ENCODE peak calls at places on chromosomes 1 and 21, in five cellular contexts. A, W, R, Z and J are unnamed samples.
A peak's percentile ranks its signal among the peaks of the same experiment; 100 is the strongest.

GRCh38 chr1:33273961-33274371 is 17.7 kb downstream of the ZNF362 start:
- DNase-seq in R (no peak), W (no peak), A (no peak), Z (no peak), J (no peak)

GRCh38 chr1:201999625-202000238 is 10.7 kb upstream of the ELF3 start:
- DNase-seq in A (no peak), W (peak; percentile 49), Z (no peak), R (no peak), J (no peak)

GRCh38 chr1:94079056-94079990 is 41.6 kb downstream of the ABCA4 start:
- DNase-seq in A (no peak), R (no peak), W (no peak), Z (no peak), J (no peak)

GRCh38 chr21:45786660-45787059 is 143.1 kb downstream of the PCBP3 start:
- DNase-seq in A (no peak), Z (no peak), R (no peak), W (no peak), J (no peak)

GRCh38 chr1:47975302-47975921 is 21.8 kb downstream of the TRABD2B start:
- DNase-seq in W (no peak), A (no peak), R (no peak), Z (no peak), J (no peak)

GRCh38 chr1:241424480-241424971 is 67.5 kb upstream of the RGS7 start:
- DNase-seq in W (no peak), Z (no peak), A (no peak), R (no peak), J (no peak)

GRCh38 chr1:241142493-241142892 is 214.5 kb downstream of the RGS7 start:
- DNase-seq in Z (no peak), W (no peak), A (no peak), R (no peak), J (no peak)

GRCh38 chr1:77986810-77987209 is 7.9 kb upstream of the FUBP1 start:
- DNase-seq in W (no peak), A (no peak), Z (no peak), R (no peak), J (no peak)

GRCh38 chr21:14382486-14382834 is 486 bp downstream of the HSPA13 start:
- DNase-seq in A (peak; percentile 18), R (peak; percentile 23), W (peak; percentile 23), Z (no peak), J (no peak)

GRCh38 chr1:17167041-17167782 is 37.7 kb upstream of the PADI1 start:
- DNase-seq in W (no peak), Z (no peak), A (no peak), R (no peak), J (no peak)

GRCh38 chr1:184407816-184408510 is 21.1 kb downstream of the C1orf21 start:
- DNase-seq in A (no peak), R (peak; percentile 2), W (no peak), Z (no peak), J (no peak)

GRCh38 chr1:52182874-52183400 is 41.0 kb downstream of the ZFYVE9 start:
- DNase-seq in Z (no peak), A (no peak), R (no peak), W (no peak), J (no peak)

GRCh38 chr1:205191127-205191577 is 20.4 kb downstream of the DSTYK start:
- DNase-seq in Z (no peak), R (no peak), W (no peak), A (no peak), J (no peak)

GRCh38 chr1:228284521-228284920 is 76.7 kb downstream of the OBSCN start:
- DNase-seq in W (no peak), Z (no peak), A (no peak), R (no peak), J (no peak)

GRCh38 chr21:15062566-15062965 is 2.2 kb downstream of the NRIP1 start:
- DNase-seq in Z (no peak), A (no peak), W (no peak), R (no peak), J (no peak)

GRCh38 chr1:88801575-88802208 is 89.7 kb downstream of the GTF2B start:
- DNase-seq in R (peak; percentile 5), Z (no peak), W (no peak), A (no peak), J (no peak)

GRCh38 chr1:93061895-93062792 is 16.9 kb upstream of the MTF2 start:
- DNase-seq in A (peak; percentile 25), R (peak; percentile 9), W (no peak), Z (peak; percentile 25), J (no peak)

GRCh38 chr1:217135987-217136894 is 413.0 kb upstream of the ESRRG start:
- DNase-seq in A (no peak), Z (no peak), W (no peak), R (no peak), J (no peak)

GRCh38 chr1:237851209-237851845 is 39.4 kb downstream of the ZP4 start:
- DNase-seq in A (peak; percentile 60), W (peak; percentile 66), Z (peak; percentile 15), R (peak; percentile 53), J (peak; percentile 52)

GRCh38 chr1:14848203-14848602 is 249.7 kb downstream of the KAZN start:
- DNase-seq in W (no peak), A (no peak), R (no peak), Z (no peak), J (no peak)

GRCh38 chr1:224565186-224565585 is 50.9 kb upstream of the CNIH3 start:
- DNase-seq in A (no peak), R (peak; percentile 89), W (no peak), Z (peak; percentile 90), J (peak; percentile 46)

GRCh38 chr1:170675825-170676224 is 11.9 kb downstream of the PRRX1 start:
- DNase-seq in R (no peak), W (no peak), A (no peak), Z (no peak), J (no peak)

GRCh38 chr1:156126043-156126700 is 11.7 kb downstream of the LMNA start:
- DNase-seq in W (peak; percentile 29), R (peak; percentile 99), Z (peak; percentile 98), A (peak; percentile 79), J (peak; percentile 92)
- H3K27me3 ChIP-seq in W (no peaks in the 10 kb centered on the region), R (no peaks in the 10 kb centered on the region), Z (no peaks in the 10 kb centered on the region), A (no peaks in the 10 kb centered on the region), J (no peaks in the 10 kb centered on the region)

GRCh38 chr1:104467590-104467989 is 717.9 kb downstream of the AMY1C start:
- DNase-seq in R (no peak), Z (no peak), W (no peak), A (no peak), J (no peak)

GRCh38 chr1:104466068-104466467 is 716.4 kb downstream of the AMY1C start:
- DNase-seq in W (no peak), A (no peak), Z (no peak), R (no peak), J (no peak)

GRCh38 chr1:104460880-104461279 is 711.2 kb downstream of the AMY1C start:
- DNase-seq in R (no peak), A (no peak), Z (no peak), W (no peak), J (no peak)

GRCh38 chr1:104468282-104468681 is 718.6 kb downstream of the AMY1C start:
- DNase-seq in A (no peak), Z (no peak), R (no peak), W (no peak), J (no peak)

DNA sequence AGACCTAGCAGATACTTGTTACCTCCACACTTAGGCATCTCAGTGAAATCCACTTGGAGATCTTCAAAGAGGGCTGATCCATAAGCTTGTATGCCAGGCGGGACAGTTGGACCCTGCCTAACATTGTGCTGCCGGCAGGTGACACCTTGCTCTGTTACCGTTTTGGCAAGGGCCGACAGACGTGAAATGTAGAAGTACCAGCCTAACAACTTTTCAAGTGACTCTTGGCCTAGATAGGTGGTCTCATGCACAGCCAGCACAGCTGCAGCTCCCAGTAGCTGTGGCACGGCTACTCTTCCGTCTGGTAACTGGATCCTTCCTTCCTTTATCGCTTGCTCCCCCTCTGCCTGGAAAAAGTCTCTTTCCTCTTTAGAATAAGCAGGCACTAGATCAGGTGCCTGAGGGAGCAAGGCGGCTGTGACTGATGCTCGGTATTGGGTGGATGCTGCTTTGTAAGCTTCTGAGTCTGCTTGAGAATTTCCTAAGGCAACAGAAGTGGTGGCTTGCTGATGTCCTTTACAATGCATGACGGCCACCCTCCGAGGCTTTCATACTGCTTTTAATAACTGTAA is 713.5 kb downstream of the AMY1C start:
- DNase-seq in W (no peak), R (no peak), A (no peak), Z (peak; percentile 30), J (no peak)
- H3K9me3 ChIP-seq in W (no peaks in the 10 kb centered on the region), R (no peaks in the 10 kb centered on the region), A (no peaks in the 10 kb centered on the region), Z (peaks cover 7% of the 10 kb centered on the region), J (peaks cover 24% of the 10 kb centered on the region)

GRCh38 chr1:231159963-231160761 is 1.7 kb upstream of the TRIM67 start:
- DNase-seq in Z (no peak), R (no peak), A (no peak), W (no peak), J (no peak)

GRCh38 chr1:231162300-231162969 is 577 bp downstream of the TRIM67 start:
- DNase-seq in A (peak; percentile 41), R (peak; percentile 49), W (peak; percentile 18), Z (no peak), J (peak; percentile 55)

GRCh38 chr1:231161711-231162299 is at the start of gene TRIM67:
- DNase-seq in R (peak; percentile 28), W (no peak), A (peak; percentile 21), Z (no peak), J (no peak)

GRCh38 chr1:231159202-231159962 is 2.5 kb upstream of the TRIM67 start:
- DNase-seq in Z (no peak), A (no peak), R (no peak), W (no peak), J (no peak)

GRCh38 chr1:231160851-231161710 is 777 bp upstream of the TRIM67 start:
- DNase-seq in A (no peak), W (no peak), R (no peak), Z (no peak), J (no peak)
- H3K27me3 ChIP-seq in A (peaks cover 9% of the 10 kb centered on the region), W (peaks cover 38% of the 10 kb centered on the region), R (peaks cover 58% of the 10 kb centered on the region), Z (peaks cover 22% of the 10 kb centered on the region), J (peaks cover 76% of the 10 kb centered on the region)

GRCh38 chr21:34148826-34149558 is 75.6 kb downstream of the MRPS6 start:
- DNase-seq in R (no peak), A (no peak), Z (no peak), W (peak; percentile 87), J (no peak)
- H3K9me3 ChIP-seq in R (peaks cover 8% of the 10 kb centered on the region), A (no peaks in the 10 kb centered on the region), Z (no peaks in the 10 kb centered on the region), W (peaks cover 15% of the 10 kb centered on the region), J (no peaks in the 10 kb centered on the region)

GRCh38 chr21:38761531-38761930 is 44.2 kb upstream of the ETS2 start:
- DNase-seq in R (no peak), W (no peak), A (no peak), Z (no peak), J (no peak)

GRCh38 chr21:38769253-38769780 is 36.4 kb upstream of the ETS2 start:
- DNase-seq in A (no peak), W (no peak), Z (no peak), R (peak; percentile 41), J (no peak)

GRCh38 chr21:38766987-38767722 is 38.6 kb upstream of the ETS2 start:
- DNase-seq in W (no peak), A (peak; percentile 54), R (no peak), Z (peak; percentile 35), J (peak; percentile 55)

GRCh38 chr21:38768385-38769071 is 37.2 kb upstream of the ETS2 start:
- DNase-seq in R (peak; percentile 45), A (no peak), W (no peak), Z (no peak), J (no peak)

DNA sequence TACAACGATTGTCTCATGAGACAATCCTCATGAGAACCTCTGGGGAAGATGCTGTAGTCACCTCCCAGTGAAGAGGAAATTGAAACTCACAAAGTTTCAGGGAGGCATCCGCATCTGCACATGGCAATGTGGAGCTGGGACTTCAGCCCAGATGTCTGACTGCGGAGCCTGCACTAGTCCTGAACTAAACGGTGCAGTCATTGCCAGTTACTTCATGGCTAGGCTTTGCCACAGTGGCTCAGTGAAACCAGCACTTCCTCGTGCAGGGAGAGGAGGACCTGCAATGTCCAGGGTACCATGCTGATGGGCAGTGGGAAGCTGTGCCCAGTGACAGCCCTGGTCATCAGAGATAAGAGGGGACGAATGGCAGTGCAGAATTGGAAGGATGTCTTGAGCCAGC is 40.7 kb upstream of the ETS2 start:
- DNase-seq in W (no peak), Z (no peak), R (no peak), A (no peak), J (no peak)
- H3K27me3 ChIP-seq in W (no peaks in the 10 kb centered on the region), Z (no peaks in the 10 kb centered on the region), R (no peaks in the 10 kb centered on the region), A (no peaks in the 10 kb centered on the region), J (no peaks in the 10 kb centered on the region)